ENCODE peak calls at places on chromosomes 5 and 9, in eight cellular contexts. W is islet precursor cell; Q is breast epithelium; I is fibroblast of pulmonary artery; M is activated effector memory CD4-positive, alpha-beta T cell treated with Interleukin-2 at 50 U/mL for 16 hours; X is LHCN-M2; G is GM12892; K is activated naive CD4-positive, alpha-beta T cell treated with anti-CD3 and anti-CD28 coated beads for 36 hours. V is an unnamed sample.

GRCh38 chr9:137244486-137245449 is 3.7 kb downstream of the TUBB4B start:
- DNase-seq in W (no peak), I (no peak), M (no peak), Q (no peak), G (no peak), K (no peak), X (no peak), V (no peak)

GRCh38 chr5:136236479-136237083 is 43.6 kb upstream of the SMIM32 start:
- DNase-seq in G (no peak), M (no peak), W (peak), K (no peak), I (no peak), X (no peak), Q (no peak), V (no peak)

GRCh38 chr9:30039712-30040111 is 2344.7 kb upstream of the ACO1 start:
- DNase-seq in W (no peak), G (no peak), X (no peak), M (no peak), K (no peak), I (no peak), Q (no peak), V (no peak)

GRCh38 chr5:93519737-93520136 is 61.3 kb downstream of the NR2F1-AS1 start:
- DNase-seq in G (no peak), M (no peak), K (no peak), I (peak), Q (no peak), W (no peak), X (peak), V (no peak)

GRCh38 chr9:128635266-128636023 is 21.2 kb downstream of the DYNC2I2 start:
- DNase-seq in G (peak), K (no peak), X (peak), I (peak), W (peak), Q (peak), M (no peak), V (no peak)

GRCh38 chr9:96758845-96759673 is 18.8 kb downstream of the ZNF510 start:
- DNase-seq in M (no peak), Q (no peak), K (no peak), X (no peak), W (no peak), I (peak), G (no peak), V (no peak)

GRCh38 chr5:59218424-59219045 is 635.7 kb downstream of the RAB3C start:
- DNase-seq in I (peak), K (no peak), W (no peak), Q (no peak), G (no peak), X (no peak), M (no peak), V (no peak)

GRCh38 chr5:32042571-32042970 is 131.5 kb downstream of the GOLPH3 start:
- DNase-seq in X (no peak), G (no peak), W (no peak), K (no peak), I (no peak), Q (no peak), M (no peak), V (no peak)

GRCh38 chr9:101592788-101593187 is 2.0 kb downstream of the PPP3R2 start:
- DNase-seq in Q (no peak), W (no peak), I (no peak), X (no peak), G (no peak), K (no peak), M (no peak), V (no peak)

GRCh38 chr5:147507480-147508126 is 2.3 kb downstream of the DPYSL3 start:
- DNase-seq in Q (no peak), M (no peak), W (no peak), G (no peak), K (no peak), X (peak), I (peak), V (no peak)

GRCh38 chr9:85522459-85523092 is 219.2 kb downstream of the AGTPBP1 start:
- DNase-seq in W (peak), G (peak), M (no peak), K (peak), I (peak), Q (no peak), X (no peak), V (no peak)

GRCh38 chr5:92758552-92758951 is 822.5 kb downstream of the NR2F1-AS1 start:
- DNase-seq in Q (no peak), X (peak), I (peak), M (no peak), W (no peak), G (no peak), K (no peak), V (no peak)

GRCh38 chr5:181190711-181191525 is 14.1 kb downstream of the TRIM7 start:
- DNase-seq in W (peak), Q (no peak), I (peak), K (peak), M (peak), G (no peak), X (peak), V (peak)

GRCh38 chr9:138014570-138014958 is 137.0 kb downstream of the CACNA1B start:
- DNase-seq in M (no peak), Q (no peak), K (no peak), G (no peak), X (no peak), I (no peak), W (no peak), V (no peak)

GRCh38 chr5:53031695-53032096 is 42.5 kb downstream of the ITGA2 start:
- DNase-seq in X (peak), W (no peak), Q (no peak), M (no peak), K (peak), I (peak), G (no peak), V (no peak)

GRCh38 chr9:100354121-100354800 is 1.5 kb upstream of the TEX10 start:
- DNase-seq in M (no peak), X (no peak), I (no peak), W (no peak), K (no peak), Q (no peak), G (no peak), V (peak)

GRCh38 chr5:176667637-176668036 is 20.4 kb downstream of the TSPAN17 start:
- DNase-seq in X (no peak), Q (no peak), I (no peak), W (no peak), K (no peak), M (no peak), G (no peak), V (no peak)

GRCh38 chr9:32571969-32572899 is 725 bp downstream of the NDUFB6 start:
- DNase-seq in Q (no peak), W (peak), K (peak), M (peak), X (peak), G (no peak), I (peak), V (peak)

GRCh38 chr5:2756211-2756746 is 4.8 kb upstream of the IRX2 start:
- DNase-seq in K (no peak), I (peak), M (no peak), Q (peak), G (no peak), X (peak), W (peak), V (no peak)

GRCh38 chr5:142817961-142818431 is 47.8 kb downstream of the ARHGAP26 start:
- DNase-seq in I (no peak), X (no peak), M (no peak), Q (no peak), K (no peak), G (no peak), W (no peak), V (no peak)

GRCh38 chr5:472076-472655 is 29.2 kb downstream of the EXOC3 start:
- DNase-seq in Q (peak), G (no peak), K (peak), I (no peak), X (no peak), M (no peak), W (no peak), V (no peak)

GRCh38 chr9:109561137-109561536 is 63.0 kb upstream of the PTPN3 start:
- DNase-seq in K (no peak), I (no peak), Q (no peak), G (no peak), X (no peak), W (no peak), M (no peak), V (no peak)

GRCh38 chr9:131640438-131641181 is 95.3 kb downstream of the PRRT1B start:
- DNase-seq in K (no peak), X (peak), Q (no peak), M (no peak), W (no peak), G (no peak), I (no peak), V (no peak)

GRCh38 chr5:171513591-171513990 is 94.1 kb downstream of the FGF18 start:
- DNase-seq in Q (no peak), G (no peak), M (no peak), I (no peak), W (no peak), K (no peak), X (peak), V (no peak)

GRCh38 chr9:4489919-4490704 is at the start of gene SLC1A1:
- DNase-seq in K (peak), I (peak), X (peak), W (peak), Q (peak), M (no peak), G (peak), V (peak)

GRCh38 chr9:121839726-121840500 is 188.5 kb downstream of the DAB2IP start:
- DNase-seq in I (no peak), G (no peak), W (peak), X (no peak), K (peak), Q (peak), M (no peak), V (no peak)

GRCh38 chr5:89723907-89724306 is 685.6 kb downstream of the CETN3 start:
- DNase-seq in M (no peak), K (no peak), X (peak), W (no peak), G (no peak), I (no peak), Q (no peak), V (no peak)

V was measured in naive thymus-derived CD8-positive, alpha-beta T cell.